ENCODE peak calls at places on chromosomes 5 and 9, in ten cellular contexts. One of them, this sample, is unnamed. For H3K36me3 and H3K9me3, the result is how much of the 10 kb centered on the place peaks cover.

GRCh38 chr9:72362118-72362531 is 2.9 kb downstream of the ZFAND5 start:
- DNase-seq in lower lobe of right lung: no peak
- DNase-seq in sigmoid colon: no peak
- DNase-seq in ovary: no peak
- DNase-seq in tibial artery: no peak
- DNase-seq in pancreas: no peak
- DNase-seq in cardiac muscle cell: peak
- DNase-seq in uterus: no peak
- DNase-seq in adrenal gland: no peak
- DNase-seq in gastrocnemius medialis: no peak
- DNase-seq in this sample: no peak

GRCh38 chr9:96514825-96515218 is 64.9 kb downstream of the HABP4 start:
- DNase-seq in uterus: no peak
- DNase-seq in adrenal gland: no peak
- DNase-seq in ovary: no peak
- DNase-seq in cardiac muscle cell: no peak
- DNase-seq in lower lobe of right lung: no peak
- DNase-seq in pancreas: no peak
- DNase-seq in tibial artery: no peak
- DNase-seq in gastrocnemius medialis: no peak
- DNase-seq in sigmoid colon: no peak
- DNase-seq in this sample: no peak

GRCh38 chr5:102152906-102153787 is 142.9 kb downstream of the SLCO4C1 start:
- DNase-seq in pancreas: no peak
- DNase-seq in cardiac muscle cell: no peak
- DNase-seq in lower lobe of right lung: no peak
- DNase-seq in uterus: no peak
- DNase-seq in tibial artery: no peak
- DNase-seq in sigmoid colon: no peak
- DNase-seq in adrenal gland: no peak
- DNase-seq in ovary: no peak
- DNase-seq in gastrocnemius medialis: no peak
- DNase-seq in this sample: no peak

GRCh38 chr9:101675341-101675740 is 63.1 kb downstream of the GRIN3A start:
- DNase-seq in ovary: no peak
- DNase-seq in sigmoid colon: no peak
- DNase-seq in lower lobe of right lung: no peak
- DNase-seq in uterus: no peak
- DNase-seq in pancreas: no peak
- DNase-seq in cardiac muscle cell: no peak
- DNase-seq in gastrocnemius medialis: no peak
- DNase-seq in adrenal gland: no peak
- DNase-seq in tibial artery: no peak
- DNase-seq in this sample: no peak

GRCh38 chr5:81579525-81579924 is 171.4 kb downstream of the SSBP2 start:
- DNase-seq in pancreas: no peak
- DNase-seq in tibial artery: no peak
- DNase-seq in cardiac muscle cell: peak
- DNase-seq in gastrocnemius medialis: no peak
- DNase-seq in ovary: no peak
- DNase-seq in sigmoid colon: no peak
- DNase-seq in adrenal gland: no peak
- DNase-seq in uterus: no peak
- DNase-seq in lower lobe of right lung: no peak
- DNase-seq in this sample: no peak

GRCh38 chr9:135340143-135340655 is 139.4 kb upstream of the PPP1R26 start:
- DNase-seq in uterus: peak
- DNase-seq in tibial artery: no peak
- DNase-seq in lower lobe of right lung: no peak
- DNase-seq in sigmoid colon: no peak
- DNase-seq in ovary: no peak
- DNase-seq in cardiac muscle cell: no peak
- DNase-seq in pancreas: no peak
- DNase-seq in adrenal gland: no peak
- DNase-seq in gastrocnemius medialis: no peak
- DNase-seq in this sample: no peak

GRCh38 chr9:2338770-2339169 is 282.8 kb upstream of the VLDLR start:
- DNase-seq in pancreas: no peak
- DNase-seq in gastrocnemius medialis: no peak
- DNase-seq in uterus: no peak
- DNase-seq in cardiac muscle cell: no peak
- DNase-seq in adrenal gland: no peak
- DNase-seq in lower lobe of right lung: no peak
- DNase-seq in ovary: no peak
- DNase-seq in sigmoid colon: no peak
- DNase-seq in tibial artery: no peak
- DNase-seq in this sample: no peak

GRCh38 chr9:134629061-134629585 is 12.5 kb upstream of the COL5A1 start:
- DNase-seq in gastrocnemius medialis: peak
- DNase-seq in cardiac muscle cell: no peak
- DNase-seq in sigmoid colon: no peak
- DNase-seq in pancreas: peak
- DNase-seq in adrenal gland: peak
- DNase-seq in ovary: peak
- DNase-seq in lower lobe of right lung: peak
- DNase-seq in tibial artery: no peak
- DNase-seq in uterus: peak
- DNase-seq in this sample: no peak

GRCh38 chr5:177008716-177009115 is 2.1 kb upstream of the UIMC1 start:
- DNase-seq in lower lobe of right lung: no peak
- DNase-seq in adrenal gland: no peak
- DNase-seq in tibial artery: no peak
- DNase-seq in ovary: no peak
- DNase-seq in gastrocnemius medialis: no peak
- DNase-seq in uterus: no peak
- DNase-seq in pancreas: no peak
- DNase-seq in cardiac muscle cell: peak
- DNase-seq in sigmoid colon: no peak
- DNase-seq in this sample: no peak

GRCh38 chr5:177003649-177004048 is 2.9 kb downstream of the UIMC1 start:
- DNase-seq in uterus: no peak
- DNase-seq in cardiac muscle cell: no peak
- DNase-seq in ovary: no peak
- DNase-seq in tibial artery: no peak
- DNase-seq in pancreas: no peak
- DNase-seq in lower lobe of right lung: no peak
- DNase-seq in adrenal gland: no peak
- DNase-seq in sigmoid colon: no peak
- DNase-seq in gastrocnemius medialis: no peak
- DNase-seq in this sample: no peak

GRCh38 chr5:177006265-177006972 is at the start of gene UIMC1:
- DNase-seq in lower lobe of right lung: peak
- DNase-seq in tibial artery: peak
- DNase-seq in cardiac muscle cell: peak
- DNase-seq in ovary: peak
- DNase-seq in pancreas: peak
- DNase-seq in sigmoid colon: peak
- DNase-seq in adrenal gland: peak
- DNase-seq in gastrocnemius medialis: peak
- DNase-seq in uterus: peak
- DNase-seq in this sample: peak

GRCh38 chr5:177004961-177005360 is 1.6 kb downstream of the UIMC1 start:
- DNase-seq in adrenal gland: no peak
- DNase-seq in cardiac muscle cell: no peak
- DNase-seq in pancreas: no peak
- DNase-seq in ovary: no peak
- DNase-seq in gastrocnemius medialis: no peak
- DNase-seq in sigmoid colon: no peak
- DNase-seq in lower lobe of right lung: no peak
- DNase-seq in tibial artery: no peak
- DNase-seq in uterus: no peak
- DNase-seq in this sample: no peak

DNA sequence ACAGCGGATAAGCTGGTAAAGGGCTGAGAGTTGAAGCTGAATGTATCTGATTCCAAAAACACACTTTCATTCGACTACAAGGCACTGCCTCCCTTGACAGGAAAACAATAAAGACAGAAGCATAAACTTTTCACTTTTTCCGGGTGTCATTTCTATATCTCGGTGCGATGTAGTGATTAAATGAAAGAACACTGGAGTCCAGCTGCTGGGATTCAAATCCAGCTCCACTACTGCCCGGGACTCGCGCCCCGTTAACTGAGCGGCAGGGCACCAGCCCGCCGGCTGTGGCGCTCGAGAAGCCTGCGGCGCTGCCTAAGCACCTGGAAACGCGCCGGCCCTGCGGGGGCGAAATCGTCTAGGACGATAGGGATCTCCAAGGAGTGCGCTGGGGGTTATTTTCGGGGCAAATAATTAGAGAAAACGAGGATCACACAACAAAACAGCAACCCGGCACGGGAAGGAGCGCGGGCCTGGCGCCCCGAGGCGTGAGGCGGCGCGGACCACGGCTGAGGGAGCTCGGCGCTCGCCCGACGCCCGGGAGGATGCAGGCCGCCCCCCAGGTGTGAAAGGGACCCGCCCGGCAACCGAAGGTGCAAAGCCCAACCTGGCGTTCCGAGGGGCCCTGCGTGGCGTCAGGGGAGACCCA is 837 bp downstream of the UIMC1 start:
- DNase-seq in ovary: peak
- DNase-seq in adrenal gland: peak
- DNase-seq in sigmoid colon: peak
- DNase-seq in uterus: peak
- DNase-seq in cardiac muscle cell: peak
- DNase-seq in gastrocnemius medialis: peak
- DNase-seq in pancreas: peak
- DNase-seq in tibial artery: peak
- DNase-seq in lower lobe of right lung: peak
- DNase-seq in this sample: peak
- TF ChIP-seq CTCF in ovary: peak
- TF ChIP-seq CTCF in adrenal gland: peak
- TF ChIP-seq CTCF in sigmoid colon: peak
- TF ChIP-seq CTCF in uterus: peak
- TF ChIP-seq CTCF in cardiac muscle cell: peak
- TF ChIP-seq CTCF in gastrocnemius medialis: no peak
- TF ChIP-seq CTCF in pancreas: peak
- TF ChIP-seq CTCF in tibial artery: peak
- TF ChIP-seq CTCF in lower lobe of right lung: peak
- TF ChIP-seq CTCF in this sample: peak

GRCh38 chr5:138382347-138382746 is 29.9 kb downstream of the KDM3B start:
- DNase-seq in ovary: no peak
- DNase-seq in tibial artery: no peak
- DNase-seq in sigmoid colon: no peak
- DNase-seq in gastrocnemius medialis: no peak
- DNase-seq in pancreas: no peak
- DNase-seq in adrenal gland: no peak
- DNase-seq in cardiac muscle cell: no peak
- DNase-seq in lower lobe of right lung: no peak
- DNase-seq in uterus: no peak
- DNase-seq in this sample: no peak
- H3K36me3 ChIP-seq in ovary: under half
- H3K36me3 ChIP-seq in tibial artery: half or more
- H3K36me3 ChIP-seq in sigmoid colon: half or more
- H3K36me3 ChIP-seq in gastrocnemius medialis: under half
- H3K36me3 ChIP-seq in pancreas: under half
- H3K36me3 ChIP-seq in adrenal gland: under half
- H3K36me3 ChIP-seq in cardiac muscle cell: half or more
- H3K36me3 ChIP-seq in lower lobe of right lung: half or more
- H3K36me3 ChIP-seq in uterus: under half
- H3K36me3 ChIP-seq in this sample: half or more

GRCh38 chr5:179124853-179125788 is 64.9 kb downstream of the ZNF354C start:
- DNase-seq in sigmoid colon: no peak
- DNase-seq in ovary: no peak
- DNase-seq in adrenal gland: no peak
- DNase-seq in cardiac muscle cell: no peak
- DNase-seq in gastrocnemius medialis: no peak
- DNase-seq in pancreas: no peak
- DNase-seq in tibial artery: no peak
- DNase-seq in lower lobe of right lung: peak
- DNase-seq in uterus: no peak
- DNase-seq in this sample: no peak

GRCh38 chr5:179124329-179124852 is 64.2 kb downstream of the ZNF354C start:
- DNase-seq in cardiac muscle cell: no peak
- DNase-seq in tibial artery: no peak
- DNase-seq in sigmoid colon: no peak
- DNase-seq in adrenal gland: no peak
- DNase-seq in pancreas: no peak
- DNase-seq in lower lobe of right lung: peak
- DNase-seq in gastrocnemius medialis: no peak
- DNase-seq in uterus: no peak
- DNase-seq in ovary: no peak
- DNase-seq in this sample: no peak

GRCh38 chr5:179126506-179126991 is 66.4 kb downstream of the ZNF354C start:
- DNase-seq in uterus: no peak
- DNase-seq in lower lobe of right lung: peak
- DNase-seq in ovary: peak
- DNase-seq in adrenal gland: no peak
- DNase-seq in tibial artery: no peak
- DNase-seq in gastrocnemius medialis: no peak
- DNase-seq in sigmoid colon: no peak
- DNase-seq in cardiac muscle cell: no peak
- DNase-seq in pancreas: no peak
- DNase-seq in this sample: no peak

GRCh38 chr5:179127136-179128040 is 67.2 kb downstream of the ZNF354C start:
- DNase-seq in gastrocnemius medialis: no peak
- DNase-seq in sigmoid colon: no peak
- DNase-seq in cardiac muscle cell: no peak
- DNase-seq in adrenal gland: peak
- DNase-seq in ovary: peak
- DNase-seq in uterus: no peak
- DNase-seq in tibial artery: no peak
- DNase-seq in pancreas: no peak
- DNase-seq in lower lobe of right lung: peak
- DNase-seq in this sample: no peak

DNA sequence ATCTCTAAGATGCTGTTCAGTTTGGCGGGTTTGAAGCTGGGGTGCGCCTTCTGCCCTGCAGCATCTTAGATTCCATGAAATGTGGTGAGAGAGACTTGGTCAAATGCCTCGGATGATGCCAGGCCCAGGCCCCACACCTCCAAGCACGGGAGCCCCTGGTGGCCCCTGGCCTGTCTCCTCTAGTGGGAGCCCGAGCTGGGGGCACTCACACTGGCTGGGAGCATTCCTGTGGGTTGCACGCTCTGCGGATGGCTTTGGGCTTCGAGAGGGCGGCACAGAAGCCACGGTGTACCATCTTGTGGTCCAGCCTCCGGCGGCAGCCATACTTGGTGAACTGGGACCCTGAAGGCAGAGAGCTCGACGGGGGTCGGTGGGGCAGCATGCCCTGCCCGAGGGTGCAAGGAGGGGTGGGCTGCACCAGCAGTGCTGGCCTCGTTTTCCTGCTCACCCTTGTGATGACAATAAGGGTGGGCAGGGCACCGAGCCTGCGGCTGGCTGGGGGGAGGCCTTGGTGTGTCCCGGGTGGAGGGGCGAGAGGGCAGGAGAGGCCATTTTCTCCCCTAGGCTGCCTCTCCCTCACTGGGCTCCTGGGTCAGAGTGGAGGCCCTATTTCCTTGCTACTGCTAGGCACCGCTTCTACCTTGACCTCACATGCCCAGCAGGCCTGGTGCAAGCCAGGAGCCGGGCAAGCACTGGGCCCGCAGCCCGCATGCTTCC is 65.8 kb downstream of the ZNF354C start:
- DNase-seq in ovary: no peak
- DNase-seq in tibial artery: no peak
- DNase-seq in lower lobe of right lung: peak
- DNase-seq in gastrocnemius medialis: no peak
- DNase-seq in adrenal gland: no peak
- DNase-seq in cardiac muscle cell: no peak
- DNase-seq in sigmoid colon: no peak
- DNase-seq in uterus: peak
- DNase-seq in pancreas: no peak
- DNase-seq in this sample: no peak
- H3K9me3 ChIP-seq in ovary: under half
- H3K9me3 ChIP-seq in tibial artery: under half
- H3K9me3 ChIP-seq in lower lobe of right lung: under half
- H3K9me3 ChIP-seq in gastrocnemius medialis: under half
- H3K9me3 ChIP-seq in adrenal gland: under half
- H3K9me3 ChIP-seq in cardiac muscle cell: under half
- H3K9me3 ChIP-seq in sigmoid colon: under half
- H3K9me3 ChIP-seq in uterus: under half
- H3K9me3 ChIP-seq in pancreas: under half
- H3K9me3 ChIP-seq in this sample: under half

GRCh38 chr5:178147406-178147805 is 6.3 kb downstream of the NHP2 start:
- DNase-seq in adrenal gland: no peak
- DNase-seq in ovary: no peak
- DNase-seq in uterus: no peak
- DNase-seq in tibial artery: no peak
- DNase-seq in cardiac muscle cell: no peak
- DNase-seq in gastrocnemius medialis: no peak
- DNase-seq in sigmoid colon: no peak
- DNase-seq in pancreas: no peak
- DNase-seq in lower lobe of right lung: no peak
- DNase-seq in this sample: no peak

GRCh38 chr5:178145965-178146820 is 7.5 kb downstream of the NHP2 start:
- DNase-seq in ovary: peak
- DNase-seq in uterus: peak
- DNase-seq in gastrocnemius medialis: peak
- DNase-seq in sigmoid colon: no peak
- DNase-seq in tibial artery: no peak
- DNase-seq in pancreas: peak
- DNase-seq in lower lobe of right lung: peak
- DNase-seq in cardiac muscle cell: peak
- DNase-seq in adrenal gland: no peak
- DNase-seq in this sample: no peak

GRCh38 chr5:178152491-178153444 is 917 bp downstream of the NHP2 start:
- DNase-seq in tibial artery: no peak
- DNase-seq in pancreas: no peak
- DNase-seq in lower lobe of right lung: no peak
- DNase-seq in ovary: no peak
- DNase-seq in adrenal gland: no peak
- DNase-seq in sigmoid colon: no peak
- DNase-seq in uterus: no peak
- DNase-seq in cardiac muscle cell: no peak
- DNase-seq in gastrocnemius medialis: peak
- DNase-seq in this sample: no peak

GRCh38 chr5:178150977-178151734 is 2.5 kb downstream of the NHP2 start:
- DNase-seq in lower lobe of right lung: no peak
- DNase-seq in cardiac muscle cell: no peak
- DNase-seq in pancreas: no peak
- DNase-seq in sigmoid colon: no peak
- DNase-seq in adrenal gland: peak
- DNase-seq in ovary: no peak
- DNase-seq in tibial artery: no peak
- DNase-seq in uterus: no peak
- DNase-seq in gastrocnemius medialis: peak
- DNase-seq in this sample: no peak

GRCh38 chr5:178149199-178149932 is 4.3 kb downstream of the NHP2 start:
- DNase-seq in gastrocnemius medialis: peak
- DNase-seq in cardiac muscle cell: no peak
- DNase-seq in adrenal gland: no peak
- DNase-seq in uterus: no peak
- DNase-seq in tibial artery: no peak
- DNase-seq in ovary: no peak
- DNase-seq in lower lobe of right lung: no peak
- DNase-seq in sigmoid colon: no peak
- DNase-seq in pancreas: no peak
- DNase-seq in this sample: no peak
- TF ChIP-seq CTCF in gastrocnemius medialis: no peak
- TF ChIP-seq CTCF in cardiac muscle cell: no peak
- TF ChIP-seq CTCF in adrenal gland: no peak
- TF ChIP-seq CTCF in uterus: no peak
- TF ChIP-seq CTCF in tibial artery: no peak
- TF ChIP-seq CTCF in ovary: no peak
- TF ChIP-seq CTCF in lower lobe of right lung: no peak
- TF ChIP-seq CTCF in sigmoid colon: no peak
- TF ChIP-seq CTCF in pancreas: no peak
- TF ChIP-seq CTCF in this sample: no peak

This sample was measured in thoracic aorta.